ENCODE peak calls at places on chromosomes 11 and 22, in six cellular contexts. One of them, this sample, is unnamed.
A peak's percentile ranks its signal among the peaks of the same experiment; 100 is the strongest.

GRCh38 chr11:45048870-45049825 is 97.3 kb upstream of the PRDM11 start:
- DNase-seq in stimulated activated CD4-positive, alpha-beta T cell treated with anti-CD3 and anti-CD28 coated beads, Interleukin-1b, Interleukin-23, amount 100 ng/mL, for 1 hour: no peak
- DNase-seq in progenitor cell of endocrine pancreas: no peak
- DNase-seq in effector CD8-positive, alpha-beta T cell: no peak
- DNase-seq in kidney glomerular epithelial cell: no peak
- DNase-seq in hippocampal formation: no peak
- DNase-seq in this sample: no peak

GRCh38 chr11:28860898-28861297 is 752.7 kb downstream of the METTL15 start:
- DNase-seq in effector CD8-positive, alpha-beta T cell: no peak
- DNase-seq in hippocampal formation: no peak
- DNase-seq in progenitor cell of endocrine pancreas: no peak
- DNase-seq in stimulated activated CD4-positive, alpha-beta T cell treated with anti-CD3 and anti-CD28 coated beads, Interleukin-1b, Interleukin-23, amount 100 ng/mL, for 1 hour: no peak
- DNase-seq in kidney glomerular epithelial cell: peak; percentile 31
- DNase-seq in this sample: no peak

GRCh38 chr11:29481721-29482120 is 535.1 kb downstream of the KCNA4 start:
- DNase-seq in progenitor cell of endocrine pancreas: no peak
- DNase-seq in stimulated activated CD4-positive, alpha-beta T cell treated with anti-CD3 and anti-CD28 coated beads, Interleukin-1b, Interleukin-23, amount 100 ng/mL, for 1 hour: no peak
- DNase-seq in effector CD8-positive, alpha-beta T cell: no peak
- DNase-seq in kidney glomerular epithelial cell: no peak
- DNase-seq in hippocampal formation: no peak
- DNase-seq in this sample: no peak

GRCh38 chr22:43243275-43243768 is 56.4 kb upstream of the TTLL12 start:
- DNase-seq in kidney glomerular epithelial cell: no peak
- DNase-seq in progenitor cell of endocrine pancreas: no peak
- DNase-seq in stimulated activated CD4-positive, alpha-beta T cell treated with anti-CD3 and anti-CD28 coated beads, Interleukin-1b, Interleukin-23, amount 100 ng/mL, for 1 hour: no peak
- DNase-seq in effector CD8-positive, alpha-beta T cell: no peak
- DNase-seq in hippocampal formation: no peak
- DNase-seq in this sample: no peak

GRCh38 chr11:121533556-121534050 is 80.8 kb upstream of the SORL1-AS1 start:
- DNase-seq in stimulated activated CD4-positive, alpha-beta T cell treated with anti-CD3 and anti-CD28 coated beads, Interleukin-1b, Interleukin-23, amount 100 ng/mL, for 1 hour: no peak
- DNase-seq in effector CD8-positive, alpha-beta T cell: no peak
- DNase-seq in kidney glomerular epithelial cell: no peak
- DNase-seq in progenitor cell of endocrine pancreas: no peak
- DNase-seq in hippocampal formation: no peak
- DNase-seq in this sample: no peak

GRCh38 chr22:46007003-46007847 is 30.3 kb upstream of the WNT7B start:
- DNase-seq in hippocampal formation: no peak
- DNase-seq in effector CD8-positive, alpha-beta T cell: no peak
- DNase-seq in stimulated activated CD4-positive, alpha-beta T cell treated with anti-CD3 and anti-CD28 coated beads, Interleukin-1b, Interleukin-23, amount 100 ng/mL, for 1 hour: no peak
- DNase-seq in kidney glomerular epithelial cell: peak; percentile 82
- DNase-seq in progenitor cell of endocrine pancreas: no peak
- DNase-seq in this sample: no peak

GRCh38 chr11:19499999-19500398 is 212.6 kb upstream of the NAV2 start:
- DNase-seq in hippocampal formation: no peak
- DNase-seq in kidney glomerular epithelial cell: no peak
- DNase-seq in progenitor cell of endocrine pancreas: no peak
- DNase-seq in stimulated activated CD4-positive, alpha-beta T cell treated with anti-CD3 and anti-CD28 coated beads, Interleukin-1b, Interleukin-23, amount 100 ng/mL, for 1 hour: no peak
- DNase-seq in effector CD8-positive, alpha-beta T cell: no peak
- DNase-seq in this sample: no peak

GRCh38 chr11:20671856-20672546 is 2.6 kb downstream of the NELL1 start:
- DNase-seq in kidney glomerular epithelial cell: peak; percentile 17
- DNase-seq in hippocampal formation: no peak
- DNase-seq in effector CD8-positive, alpha-beta T cell: no peak
- DNase-seq in stimulated activated CD4-positive, alpha-beta T cell treated with anti-CD3 and anti-CD28 coated beads, Interleukin-1b, Interleukin-23, amount 100 ng/mL, for 1 hour: no peak
- DNase-seq in progenitor cell of endocrine pancreas: no peak
- DNase-seq in this sample: no peak

GRCh38 chr11:125376117-125376516 is 119.9 kb downstream of the FEZ1 start:
- DNase-seq in hippocampal formation: peak; percentile 13
- DNase-seq in effector CD8-positive, alpha-beta T cell: no peak
- DNase-seq in stimulated activated CD4-positive, alpha-beta T cell treated with anti-CD3 and anti-CD28 coated beads, Interleukin-1b, Interleukin-23, amount 100 ng/mL, for 1 hour: no peak
- DNase-seq in progenitor cell of endocrine pancreas: no peak
- DNase-seq in kidney glomerular epithelial cell: peak; percentile 82
- DNase-seq in this sample: no peak

GRCh38 chr11:29200776-29201574 is 815.9 kb downstream of the KCNA4 start:
- DNase-seq in progenitor cell of endocrine pancreas: no peak
- DNase-seq in kidney glomerular epithelial cell: no peak
- DNase-seq in hippocampal formation: no peak
- DNase-seq in stimulated activated CD4-positive, alpha-beta T cell treated with anti-CD3 and anti-CD28 coated beads, Interleukin-1b, Interleukin-23, amount 100 ng/mL, for 1 hour: no peak
- DNase-seq in effector CD8-positive, alpha-beta T cell: no peak
- DNase-seq in this sample: no peak

GRCh38 chr22:40009953-40010751 is 15.4 kb downstream of the FAM83F start:
- DNase-seq in stimulated activated CD4-positive, alpha-beta T cell treated with anti-CD3 and anti-CD28 coated beads, Interleukin-1b, Interleukin-23, amount 100 ng/mL, for 1 hour: no peak
- DNase-seq in kidney glomerular epithelial cell: no peak
- DNase-seq in hippocampal formation: no peak
- DNase-seq in progenitor cell of endocrine pancreas: no peak
- DNase-seq in effector CD8-positive, alpha-beta T cell: peak; percentile 35
- DNase-seq in this sample: no peak

GRCh38 chr11:34308821-34309585 is 48.8 kb downstream of the ABTB2 start:
- DNase-seq in kidney glomerular epithelial cell: no peak
- DNase-seq in progenitor cell of endocrine pancreas: no peak
- DNase-seq in hippocampal formation: no peak
- DNase-seq in effector CD8-positive, alpha-beta T cell: no peak
- DNase-seq in stimulated activated CD4-positive, alpha-beta T cell treated with anti-CD3 and anti-CD28 coated beads, Interleukin-1b, Interleukin-23, amount 100 ng/mL, for 1 hour: no peak
- DNase-seq in this sample: no peak

GRCh38 chr11:47204633-47204989 is 10.2 kb upstream of the DDB2 start:
- DNase-seq in effector CD8-positive, alpha-beta T cell: no peak
- DNase-seq in hippocampal formation: no peak
- DNase-seq in stimulated activated CD4-positive, alpha-beta T cell treated with anti-CD3 and anti-CD28 coated beads, Interleukin-1b, Interleukin-23, amount 100 ng/mL, for 1 hour: no peak
- DNase-seq in progenitor cell of endocrine pancreas: no peak
- DNase-seq in kidney glomerular epithelial cell: no peak
- DNase-seq in this sample: no peak

GRCh38 chr11:9992306-9992705 is 301.7 kb downstream of the SBF2 start:
- DNase-seq in effector CD8-positive, alpha-beta T cell: no peak
- DNase-seq in progenitor cell of endocrine pancreas: no peak
- DNase-seq in hippocampal formation: no peak
- DNase-seq in kidney glomerular epithelial cell: no peak
- DNase-seq in stimulated activated CD4-positive, alpha-beta T cell treated with anti-CD3 and anti-CD28 coated beads, Interleukin-1b, Interleukin-23, amount 100 ng/mL, for 1 hour: no peak
- DNase-seq in this sample: no peak

GRCh38 chr11:78957481-78958245 is 383.0 kb upstream of the NARS2 start:
- DNase-seq in stimulated activated CD4-positive, alpha-beta T cell treated with anti-CD3 and anti-CD28 coated beads, Interleukin-1b, Interleukin-23, amount 100 ng/mL, for 1 hour: no peak
- DNase-seq in kidney glomerular epithelial cell: no peak
- DNase-seq in effector CD8-positive, alpha-beta T cell: no peak
- DNase-seq in progenitor cell of endocrine pancreas: no peak
- DNase-seq in hippocampal formation: no peak
- DNase-seq in this sample: no peak

GRCh38 chr11:5007561-5007960 is 12.9 kb downstream of the OR51L1 start:
- DNase-seq in stimulated activated CD4-positive, alpha-beta T cell treated with anti-CD3 and anti-CD28 coated beads, Interleukin-1b, Interleukin-23, amount 100 ng/mL, for 1 hour: no peak
- DNase-seq in progenitor cell of endocrine pancreas: no peak
- DNase-seq in hippocampal formation: no peak
- DNase-seq in effector CD8-positive, alpha-beta T cell: no peak
- DNase-seq in kidney glomerular epithelial cell: no peak
- DNase-seq in this sample: no peak